ENCODE peak calls at places on chromosomes 16 and 17, in seven cellular contexts. G is lower leg skin, D is NCI-H1436, E is NCI-H446, L is lower lobe of right lung, Q is NCI-H510A, W is body of pancreas. J is an unnamed sample.

GRCh38 chr16:88578446-88579313 is 8.5 kb downstream of the ZC3H18 start:
- DNase-seq in G (no peak), D (no peak), E (no peak), L (no peak), Q (no peak), W (no peak), J (no peak)

GRCh38 chr16:85206472-85207356 is 94.4 kb upstream of the CIBAR2 start:
- DNase-seq in G (no peak), D (no peak), E (peak), L (peak), Q (no peak), W (peak), J (peak)

GRCh38 chr16:1366712-1367299 is 15.1 kb downstream of the GNPTG start:
- DNase-seq in G (no peak), D (no peak), E (no peak), L (no peak), Q (peak), W (no peak), J (peak)

GRCh38 chr17:50944054-50944901 is 78.1 kb upstream of the TOB1 start:
- DNase-seq in G (peak), D (peak), E (no peak), L (peak), Q (peak), W (peak), J (peak)

GRCh38 chr17:76528528-76529223 is 8.8 kb downstream of the CYGB start:
- DNase-seq in G (no peak), D (no peak), E (no peak), L (no peak), Q (no peak), W (no peak), J (peak)

GRCh38 chr16:86898386-86898785 is 320.0 kb downstream of the FOXL1 start:
- DNase-seq in G (no peak), D (no peak), E (no peak), L (no peak), Q (no peak), W (no peak), J (no peak)

GRCh38 chr17:18921912-18922451 is 30.0 kb upstream of the SLC5A10 start:
- DNase-seq in G (no peak), D (no peak), E (no peak), L (no peak), Q (no peak), W (no peak), J (no peak)

GRCh38 chr17:80892900-80893603 is 98.6 kb upstream of the CHMP6 start:
- DNase-seq in G (no peak), D (no peak), E (peak), L (no peak), Q (peak), W (no peak), J (no peak)

GRCh38 chr16:54169112-54169511 is 117.5 kb downstream of the IRX3 start:
- DNase-seq in G (peak), D (no peak), E (no peak), L (no peak), Q (no peak), W (no peak), J (no peak)

GRCh38 chr17:33819539-33819938 is 435.5 kb upstream of the CCL2 start:
- DNase-seq in G (no peak), D (no peak), E (no peak), L (no peak), Q (no peak), W (no peak), J (no peak)

GRCh38 chr17:28725166-28725659 is 820 bp downstream of the TLCD1 start:
- DNase-seq in G (no peak), D (no peak), E (no peak), L (no peak), Q (no peak), W (no peak), J (no peak)

GRCh38 chr17:82246365-82247174 is 17.7 kb downstream of the SLC16A3 start:
- DNase-seq in G (no peak), D (peak), E (no peak), L (peak), Q (no peak), W (no peak), J (peak)

GRCh38 chr16:57971848-57972247 is 920 bp upstream of the CNGB1 start:
- DNase-seq in G (no peak), D (no peak), E (no peak), L (no peak), Q (no peak), W (no peak), J (no peak)

GRCh38 chr17:39152134-39152884 is 872 bp upstream of the PLXDC1 start:
- DNase-seq in G (peak), D (no peak), E (no peak), L (no peak), Q (peak), W (no peak), J (peak)

GRCh38 chr17:17109896-17110295 is 67.6 kb downstream of the MPRIP start:
- DNase-seq in G (peak), D (no peak), E (no peak), L (peak), Q (no peak), W (no peak), J (peak)

GRCh38 chr16:82195917-82196494 is 26.0 kb upstream of the MPHOSPH6 start:
- DNase-seq in G (no peak), D (no peak), E (no peak), L (no peak), Q (no peak), W (no peak), J (no peak)

GRCh38 chr17:43338886-43339516 is 59.8 kb upstream of the ARL4D start:
- DNase-seq in G (peak), D (peak), E (peak), L (peak), Q (no peak), W (peak), J (peak)

GRCh38 chr17:58960068-58960467 is 146.6 kb downstream of the TRIM37 start:
- DNase-seq in G (no peak), D (peak), E (no peak), L (no peak), Q (peak), W (peak), J (no peak)

GRCh38 chr16:5073279-5073629 is 1.6 kb downstream of the ALG1 start:
- DNase-seq in G (no peak), D (no peak), E (no peak), L (no peak), Q (no peak), W (no peak), J (no peak)

GRCh38 chr16:66850115-66850815 is 6.1 kb downstream of the CA7 start:
- DNase-seq in G (no peak), D (no peak), E (no peak), L (no peak), Q (no peak), W (no peak), J (no peak)

GRCh38 chr16:3902731-3903130 is 22.2 kb upstream of the CREBBP start:
- DNase-seq in G (no peak), D (no peak), E (no peak), L (peak), Q (no peak), W (no peak), J (no peak)

GRCh38 chr17:83153681-83154310 is 74.4 kb downstream of the METRNL start:
- DNase-seq in G (no peak), D (no peak), E (no peak), L (no peak), Q (no peak), W (no peak), J (no peak)

GRCh38 chr17:45242015-45242414 is 19.9 kb downstream of the SPATA32 start:
- DNase-seq in G (no peak), D (no peak), E (no peak), L (no peak), Q (no peak), W (no peak), J (no peak)

GRCh38 chr16:87963400-87963799 is 12.2 kb downstream of the BANP start:
- DNase-seq in G (no peak), D (no peak), E (no peak), L (no peak), Q (no peak), W (no peak), J (no peak)

GRCh38 chr16:12758031-12758669 is 45.5 kb downstream of the CPPED1 start:
- DNase-seq in G (no peak), D (no peak), E (no peak), L (no peak), Q (no peak), W (no peak), J (no peak)

GRCh38 chr17:76681222-76682137 is 29.3 kb downstream of the MXRA7 start:
- DNase-seq in G (no peak), D (peak), E (peak), L (peak), Q (no peak), W (peak), J (peak)

GRCh38 chr16:85129846-85130706 is 17.8 kb upstream of the CIBAR2 start:
- DNase-seq in G (no peak), D (no peak), E (no peak), L (no peak), Q (no peak), W (no peak), J (no peak)

GRCh38 chr17:17681187-17681743 is at the start of gene RAI1:
- DNase-seq in G (peak), D (peak), E (no peak), L (peak), Q (peak), W (peak), J (peak)

GRCh38 chr16:4780235-4780634 is 7.9 kb downstream of the SEPTIN12 start:
- DNase-seq in G (no peak), D (no peak), E (no peak), L (no peak), Q (no peak), W (no peak), J (no peak)

J was measured in kidney.